ENCODE peak calls at places on chromosomes 11 and 22, in four cellular contexts. X is nucleus accumbens, C is GM23248, V is hypothalamus. G is an unnamed sample.

GRCh38 chr11:117232022-117232878 is at the start of the genes PCSK7 and RNF214:
- DNase-seq in C (peak), V (peak), X (peak), G (peak)

GRCh38 chr11:45655347-45655756 is 10.1 kb downstream of the CHST1 start:
- DNase-seq in X (peak), C (peak), V (peak), G (peak)

GRCh38 chr11:10524471-10524870 is 16.5 kb downstream of the RNF141 start:
- DNase-seq in C (no peak), X (no peak), V (no peak), G (no peak)

GRCh38 chr11:119486691-119487259 is 63.8 kb upstream of the THY1 start:
- DNase-seq in C (no peak), V (no peak), X (no peak), G (no peak)

GRCh38 chr22:47407626-47408025 is 645.2 kb downstream of the TBC1D22A start:
- DNase-seq in X (no peak), V (no peak), C (no peak), G (no peak)

GRCh38 chr11:69797156-69797555 is 22.0 kb upstream of the FGF4 start:
- DNase-seq in V (no peak), C (no peak), X (no peak), G (no peak)

GRCh38 chr22:48488611-48489456 is 1338.8 kb downstream of the BRD1 start:
- DNase-seq in V (no peak), C (peak), X (no peak), G (peak)

GRCh38 chr11:72085836-72086475 is 5.3 kb downstream of the LRRC51 start:
- DNase-seq in X (no peak), V (no peak), C (no peak), G (no peak)

GRCh38 chr11:103281301-103281700 is 172.1 kb downstream of the DYNC2H1 start:
- DNase-seq in V (no peak), C (peak), X (no peak), G (peak)

GRCh38 chr11:134069426-134069921 is 602 bp downstream of the JAM3 start:
- DNase-seq in X (peak), V (no peak), C (peak), G (peak)

GRCh38 chr11:112963368-112963955 is 2.2 kb downstream of the NCAM1 start:
- DNase-seq in C (no peak), X (no peak), V (no peak), G (no peak)

GRCh38 chr11:11786771-11787170 is 55.0 kb upstream of the USP47 start:
- DNase-seq in C (peak), V (no peak), X (no peak), G (peak)

GRCh38 chr11:22828373-22828772 is 1.2 kb downstream of the SVIP start:
- DNase-seq in C (no peak), X (no peak), V (no peak), G (no peak)

GRCh38 chr11:30585067-30585891 is 874 bp downstream of the MPPED2 start:
- DNase-seq in C (peak), V (no peak), X (peak), G (peak)

GRCh38 chr22:24681236-24681635 is 78.2 kb downstream of the GGT1 start:
- DNase-seq in V (no peak), C (no peak), X (no peak), G (peak)

GRCh38 chr11:2472428-2473186 is 27.8 kb downstream of the KCNQ1 start:
- DNase-seq in V (no peak), X (no peak), C (no peak), G (peak)

GRCh38 chr22:22574361-22574760 is 15.3 kb upstream of the PRAME start:
- DNase-seq in X (no peak), V (no peak), C (no peak), G (no peak)

GRCh38 chr22:21926728-21927127 is 25.9 kb downstream of the PPM1F start:
- DNase-seq in C (no peak), V (no peak), X (no peak), G (no peak)